ENCODE peak calls at places on chromosome 7, in four cellular contexts. R is ascending aorta, V is small intestine, U is fibroblast of lung. T is an unnamed sample.

GRCh38 chr7:64035388-64035787 is 9.8 kb upstream of the ZNF727 start:
- DNase-seq in R (no peak), V (no peak), U (no peak), T (no peak)

GRCh38 chr7:99120503-99120902 is 23.4 kb downstream of the SMURF1 start:
- DNase-seq in R (no peak), V (no peak), U (no peak), T (no peak)

GRCh38 chr7:48087349-48087748 is 1.7 kb upstream of the UPP1 start:
- DNase-seq in R (no peak), V (no peak), U (peak; percentile 76), T (no peak)

GRCh38 chr7:2271273-2272026 is 29.4 kb downstream of the NUDT1 start:
- DNase-seq in R (no peak), V (no peak), U (no peak), T (no peak)

GRCh38 chr7:155181768-155182167 is 111.6 kb downstream of the HTR5A start:
- DNase-seq in R (peak; percentile 7), V (no peak), U (no peak), T (no peak)

GRCh38 chr7:10998984-10999757 is 25.5 kb downstream of the PHF14 start:
- DNase-seq in R (no peak), V (no peak), U (peak; percentile 8), T (no peak)

GRCh38 chr7:69723663-69724062 is 125.4 kb downstream of the AUTS2 start:
- DNase-seq in R (no peak), V (no peak), U (no peak), T (no peak)

GRCh38 chr7:28093617-28094232 is 86.9 kb downstream of the JAZF1 start:
- DNase-seq in R (peak; percentile 80), V (no peak), U (peak; percentile 73), T (peak; percentile 74)

GRCh38 chr7:55132890-55133551 is 114.2 kb downstream of the EGFR start:
- DNase-seq in R (peak; percentile 87), V (peak; percentile 90), U (peak; percentile 98), T (peak; percentile 56)

GRCh38 chr7:44912775-44913347 is 27.5 kb upstream of the PURB start:
- DNase-seq in R (no peak), V (no peak), U (no peak), T (no peak)

GRCh38 chr7:75979361-75980125 is 14.9 kb downstream of the TMEM120A start:
- DNase-seq in R (no peak), V (no peak), U (no peak), T (no peak)

GRCh38 chr7:2100278-2101205 is 132.2 kb downstream of the MAD1L1 start:
- DNase-seq in R (no peak), V (peak; percentile 51), U (no peak), T (no peak)

GRCh38 chr7:138002828-138003189 is 923 bp upstream of the CREB3L2 start:
- DNase-seq in R (no peak), V (no peak), U (no peak), T (no peak)

GRCh38 chr7:151783958-151784575 is 92.8 kb downstream of the PRKAG2 start:
- DNase-seq in R (no peak), V (no peak), U (no peak), T (no peak)
- H3K27ac ChIP-seq in R (no peak overlapping the region), V (no peak overlapping the region), U (no peak overlapping the region), T (no peak overlapping the region)

GRCh38 chr7:135158874-135159273 is 11.0 kb downstream of the TMEM140 start:
- DNase-seq in R (no peak), V (no peak), U (no peak), T (no peak)
- H3K4me1 ChIP-seq in R (peaks cover 9% of the 10 kb centered on the region), V (peaks cover 7% of the 10 kb centered on the region), U (peaks cover 15% of the 10 kb centered on the region), T (peaks cover 21% of the 10 kb centered on the region)

GRCh38 chr7:68456469-68456868 is 1141.8 kb upstream of the AUTS2 start:
- DNase-seq in R (no peak), V (no peak), U (no peak), T (no peak)

DNA sequence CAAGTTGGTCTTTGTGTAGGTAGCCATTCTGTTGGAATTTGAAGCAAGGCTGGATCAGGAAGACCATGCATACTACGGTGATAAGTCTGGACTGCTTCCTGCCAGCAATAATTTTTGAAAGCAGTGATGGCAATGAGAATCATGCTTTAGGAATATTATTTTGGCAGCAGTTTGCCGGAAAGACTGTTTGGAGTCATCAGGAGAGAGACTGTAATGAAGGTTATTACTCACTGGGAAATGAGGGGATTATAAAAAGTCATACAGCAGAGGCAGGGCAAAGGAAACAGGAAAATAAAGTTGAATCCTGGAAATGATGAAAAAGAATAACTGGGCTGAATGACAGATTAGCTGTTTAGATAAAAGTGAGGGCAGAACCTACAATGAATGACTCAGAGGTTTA is 1136.8 kb upstream of the AUTS2 start:
- DNase-seq in R (no peak), V (no peak), U (no peak), T (no peak)
- H3K9me3 ChIP-seq in R (no peaks in the 10 kb centered on the region), V (no peaks in the 10 kb centered on the region), U (no peaks in the 10 kb centered on the region), T (peaks cover under 1% of the 10 kb centered on the region)

GRCh38 chr7:26190417-26190869 is 10.1 kb downstream of the HNRNPA2B1 start:
- DNase-seq in R (no peak), V (no peak), U (no peak), T (no peak)
- H3K27ac ChIP-seq in R (no peak overlapping the region), V (no peak overlapping the region), U (no peak overlapping the region), T (no peak overlapping the region)

GRCh38 chr7:40977533-40977932 is 725.4 kb downstream of the INHBA start:
- DNase-seq in R (no peak), V (no peak), U (no peak), T (no peak)
- H3K4me1 ChIP-seq in R (no peaks in the 10 kb centered on the region), V (no peaks in the 10 kb centered on the region), U (no peaks in the 10 kb centered on the region), T (no peaks in the 10 kb centered on the region)

GRCh38 chr7:158031820-158032424 is 555.7 kb downstream of the PTPRN2 start:
- DNase-seq in R (no peak), V (no peak), U (no peak), T (no peak)
- H3K9me3 ChIP-seq in R (no peaks in the 10 kb centered on the region), V (peaks cover 1% of the 10 kb centered on the region), U (no peaks in the 10 kb centered on the region), T (no peaks in the 10 kb centered on the region)

DNA sequence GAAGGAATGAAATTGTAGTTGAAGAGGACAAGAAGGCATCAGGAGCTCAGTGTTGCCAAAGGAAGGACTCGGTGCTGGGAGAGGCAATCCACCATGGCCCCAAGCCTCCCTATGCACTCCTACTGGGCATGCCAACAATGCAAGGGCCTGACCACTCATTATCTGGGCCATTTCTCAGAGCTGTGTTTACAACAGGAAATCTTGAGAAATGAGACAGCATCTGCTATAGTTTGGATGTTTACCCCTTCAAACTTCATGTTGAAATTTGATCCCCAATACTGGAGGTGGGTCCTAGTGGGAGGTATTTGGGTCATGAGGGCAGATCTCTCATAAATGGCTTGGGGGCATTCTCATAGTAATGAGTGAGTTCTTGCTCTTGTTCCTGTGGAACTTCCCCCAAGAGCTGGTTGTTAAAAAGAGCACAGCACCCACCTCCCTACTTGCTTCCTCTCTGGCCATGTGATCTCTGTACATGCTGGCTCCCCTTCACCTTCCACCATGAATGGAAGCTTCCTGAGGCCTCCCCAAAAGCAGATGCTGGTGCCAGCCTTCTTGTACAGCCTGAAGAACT is 50.9 kb upstream of the AOAH start:
- DNase-seq in R (no peak), V (no peak), U (no peak), T (no peak)
- H3K27ac ChIP-seq in R (no peak overlapping the region), V (no peak overlapping the region), U (no peak overlapping the region), T (no peak overlapping the region)